ENCODE peak calls at places on chromosome 20, in seven cellular contexts. One of them, this sample, is unnamed.

GRCh38 chr20:58143531-58143930 is 84.9 kb downstream of the ANKRD60 start:
- DNase-seq in NCI-H1417: no peak
- DNase-seq in activated CD4-positive, alpha-beta T cell treated with anti-CD3 and anti-CD28 coated beads for 4 hours: no peak
- DNase-seq in effector CD4-positive, alpha-beta T cell: no peak
- DNase-seq in cardiac fibroblast: no peak
- DNase-seq in mammary epithelial cell: no peak
- DNase-seq in globus pallidus: no peak
- DNase-seq in this sample: no peak

GRCh38 chr20:53869466-53870258 is 200.7 kb downstream of the BCAS1 start:
- DNase-seq in globus pallidus: peak; percentile 44
- DNase-seq in effector CD4-positive, alpha-beta T cell: peak; percentile 57
- DNase-seq in activated CD4-positive, alpha-beta T cell treated with anti-CD3 and anti-CD28 coated beads for 4 hours: peak; percentile 78
- DNase-seq in cardiac fibroblast: peak; percentile 90
- DNase-seq in NCI-H1417: no peak
- DNase-seq in mammary epithelial cell: peak; percentile 81
- DNase-seq in this sample: peak; percentile 89

GRCh38 chr20:34579936-34580587 is 21.5 kb downstream of the MAP1LC3A start:
- DNase-seq in mammary epithelial cell: peak; percentile 34
- DNase-seq in effector CD4-positive, alpha-beta T cell: no peak
- DNase-seq in NCI-H1417: no peak
- DNase-seq in globus pallidus: peak; percentile 41
- DNase-seq in activated CD4-positive, alpha-beta T cell treated with anti-CD3 and anti-CD28 coated beads for 4 hours: no peak
- DNase-seq in cardiac fibroblast: no peak
- DNase-seq in this sample: peak; percentile 73

GRCh38 chr20:22617160-22617559 is 32.8 kb upstream of the FOXA2 start:
- DNase-seq in globus pallidus: no peak
- DNase-seq in effector CD4-positive, alpha-beta T cell: no peak
- DNase-seq in activated CD4-positive, alpha-beta T cell treated with anti-CD3 and anti-CD28 coated beads for 4 hours: no peak
- DNase-seq in mammary epithelial cell: peak; percentile 32
- DNase-seq in cardiac fibroblast: no peak
- DNase-seq in NCI-H1417: no peak
- DNase-seq in this sample: peak; percentile 90

GRCh38 chr20:48210111-48211029 is 425.1 kb upstream of the SULF2 start:
- DNase-seq in activated CD4-positive, alpha-beta T cell treated with anti-CD3 and anti-CD28 coated beads for 4 hours: no peak
- DNase-seq in globus pallidus: no peak
- DNase-seq in cardiac fibroblast: no peak
- DNase-seq in mammary epithelial cell: no peak
- DNase-seq in NCI-H1417: no peak
- DNase-seq in effector CD4-positive, alpha-beta T cell: no peak
- DNase-seq in this sample: no peak

GRCh38 chr20:17679786-17680127 is 2.3 kb downstream of the RRBP1 start:
- DNase-seq in globus pallidus: no peak
- DNase-seq in activated CD4-positive, alpha-beta T cell treated with anti-CD3 and anti-CD28 coated beads for 4 hours: no peak
- DNase-seq in mammary epithelial cell: no peak
- DNase-seq in cardiac fibroblast: no peak
- DNase-seq in NCI-H1417: no peak
- DNase-seq in effector CD4-positive, alpha-beta T cell: no peak
- DNase-seq in this sample: no peak

GRCh38 chr20:38304845-38305447 is 990 bp downstream of the BPI start:
- DNase-seq in NCI-H1417: no peak
- DNase-seq in effector CD4-positive, alpha-beta T cell: no peak
- DNase-seq in globus pallidus: no peak
- DNase-seq in activated CD4-positive, alpha-beta T cell treated with anti-CD3 and anti-CD28 coated beads for 4 hours: no peak
- DNase-seq in cardiac fibroblast: peak; percentile 47
- DNase-seq in mammary epithelial cell: peak; percentile 30
- DNase-seq in this sample: peak; percentile 55

GRCh38 chr20:36808317-36809257 is 35.0 kb upstream of the DSN1 start:
- DNase-seq in cardiac fibroblast: peak; percentile 95
- DNase-seq in activated CD4-positive, alpha-beta T cell treated with anti-CD3 and anti-CD28 coated beads for 4 hours: peak; percentile 69
- DNase-seq in NCI-H1417: no peak
- DNase-seq in mammary epithelial cell: peak; percentile 64
- DNase-seq in globus pallidus: no peak
- DNase-seq in effector CD4-positive, alpha-beta T cell: peak; percentile 61
- DNase-seq in this sample: peak; percentile 96

GRCh38 chr20:46013826-46014516 is 5.3 kb downstream of the MMP9 start:
- DNase-seq in globus pallidus: no peak
- DNase-seq in mammary epithelial cell: peak; percentile 51
- DNase-seq in cardiac fibroblast: peak; percentile 56
- DNase-seq in NCI-H1417: peak; percentile 95
- DNase-seq in effector CD4-positive, alpha-beta T cell: peak; percentile 64
- DNase-seq in activated CD4-positive, alpha-beta T cell treated with anti-CD3 and anti-CD28 coated beads for 4 hours: peak; percentile 65
- DNase-seq in this sample: peak; percentile 68

GRCh38 chr20:57126481-57127092 is 139.9 kb downstream of the BMP7 start:
- DNase-seq in activated CD4-positive, alpha-beta T cell treated with anti-CD3 and anti-CD28 coated beads for 4 hours: no peak
- DNase-seq in globus pallidus: no peak
- DNase-seq in mammary epithelial cell: peak; percentile 6
- DNase-seq in NCI-H1417: no peak
- DNase-seq in cardiac fibroblast: no peak
- DNase-seq in effector CD4-positive, alpha-beta T cell: no peak
- DNase-seq in this sample: peak; percentile 8

GRCh38 chr20:8661229-8662023 is 407.5 kb upstream of the PLCB4 start:
- DNase-seq in effector CD4-positive, alpha-beta T cell: no peak
- DNase-seq in cardiac fibroblast: no peak
- DNase-seq in mammary epithelial cell: no peak
- DNase-seq in NCI-H1417: no peak
- DNase-seq in activated CD4-positive, alpha-beta T cell treated with anti-CD3 and anti-CD28 coated beads for 4 hours: no peak
- DNase-seq in globus pallidus: no peak
- DNase-seq in this sample: no peak

GRCh38 chr20:36548006-36548315 is 6.6 kb downstream of the MYL9 start:
- DNase-seq in mammary epithelial cell: no peak
- DNase-seq in effector CD4-positive, alpha-beta T cell: no peak
- DNase-seq in cardiac fibroblast: no peak
- DNase-seq in NCI-H1417: no peak
- DNase-seq in activated CD4-positive, alpha-beta T cell treated with anti-CD3 and anti-CD28 coated beads for 4 hours: no peak
- DNase-seq in globus pallidus: no peak
- DNase-seq in this sample: no peak

GRCh38 chr20:63321148-63321831 is 28.3 kb downstream of the COL20A1 start:
- DNase-seq in globus pallidus: no peak
- DNase-seq in NCI-H1417: no peak
- DNase-seq in cardiac fibroblast: peak; percentile 42
- DNase-seq in activated CD4-positive, alpha-beta T cell treated with anti-CD3 and anti-CD28 coated beads for 4 hours: no peak
- DNase-seq in mammary epithelial cell: no peak
- DNase-seq in effector CD4-positive, alpha-beta T cell: no peak
- DNase-seq in this sample: no peak

GRCh38 chr20:58705525-58705924 is 12.9 kb downstream of the NPEPL1 start:
- DNase-seq in effector CD4-positive, alpha-beta T cell: no peak
- DNase-seq in cardiac fibroblast: no peak
- DNase-seq in globus pallidus: no peak
- DNase-seq in NCI-H1417: no peak
- DNase-seq in mammary epithelial cell: no peak
- DNase-seq in activated CD4-positive, alpha-beta T cell treated with anti-CD3 and anti-CD28 coated beads for 4 hours: no peak
- DNase-seq in this sample: no peak

GRCh38 chr20:64045346-64046011 is 4.0 kb downstream of the SOX18 start:
- DNase-seq in activated CD4-positive, alpha-beta T cell treated with anti-CD3 and anti-CD28 coated beads for 4 hours: no peak
- DNase-seq in globus pallidus: no peak
- DNase-seq in effector CD4-positive, alpha-beta T cell: no peak
- DNase-seq in cardiac fibroblast: no peak
- DNase-seq in NCI-H1417: no peak
- DNase-seq in mammary epithelial cell: no peak
- DNase-seq in this sample: no peak

GRCh38 chr20:62907377-62908317 is 18.7 kb downstream of the DIDO1 start:
- DNase-seq in NCI-H1417: no peak
- DNase-seq in effector CD4-positive, alpha-beta T cell: no peak
- DNase-seq in mammary epithelial cell: no peak
- DNase-seq in globus pallidus: no peak
- DNase-seq in cardiac fibroblast: no peak
- DNase-seq in activated CD4-positive, alpha-beta T cell treated with anti-CD3 and anti-CD28 coated beads for 4 hours: no peak
- DNase-seq in this sample: no peak

GRCh38 chr20:17538517-17539170 is 7.5 kb upstream of the BFSP1 start:
- DNase-seq in cardiac fibroblast: no peak
- DNase-seq in mammary epithelial cell: no peak
- DNase-seq in NCI-H1417: no peak
- DNase-seq in globus pallidus: no peak
- DNase-seq in effector CD4-positive, alpha-beta T cell: no peak
- DNase-seq in activated CD4-positive, alpha-beta T cell treated with anti-CD3 and anti-CD28 coated beads for 4 hours: no peak
- DNase-seq in this sample: peak; percentile 55